ENCODE peak calls at places on chromosome 3, in six cellular contexts. F is PC-3; V is activated CD4-positive, alpha-beta T cell treated with anti-CD3 and anti-CD28 coated beads, Interleukin-2, amount 50 U/mL, for 24 hours; T is skeletal muscle cell; B is neural crest cell; E is fibroblast of the conjunctiva. L is an unnamed sample.

GRCh38 chr3:184377882-184378445 is at the start of gene THPO:
- DNase-seq in F (no peak), V (no peak), T (no peak), B (no peak), E (no peak), L (no peak)

GRCh38 chr3:34212671-34213070 is 414.2 kb downstream of the PDCD6IP start:
- DNase-seq in F (no peak), V (no peak), T (peak; percentile 78), B (no peak), E (peak; percentile 49), L (no peak)

GRCh38 chr3:184016820-184017671 is 638 bp downstream of the ABCC5 start:
- DNase-seq in F (peak; percentile 71), V (peak; percentile 17), T (no peak), B (peak; percentile 39), E (no peak), L (peak; percentile 67)

GRCh38 chr3:133987136-133987535 is 42.6 kb downstream of the SLCO2A1 start:
- DNase-seq in F (no peak), V (no peak), T (no peak), B (no peak), E (no peak), L (no peak)

GRCh38 chr3:197356741-197357140 is 58.3 kb upstream of the DLG1 start:
- DNase-seq in F (no peak), V (no peak), T (no peak), B (no peak), E (no peak), L (no peak)

GRCh38 chr3:13792512-13793347 is 87.1 kb downstream of the WNT7A start:
- DNase-seq in F (no peak), V (no peak), T (no peak), B (no peak), E (no peak), L (no peak)

GRCh38 chr3:58874248-58874741 is 175.5 kb downstream of the CFAP20DC start:
- DNase-seq in F (peak; percentile 84), V (no peak), T (no peak), B (no peak), E (no peak), L (peak; percentile 72)

GRCh38 chr3:135168822-135169221 is 373.8 kb downstream of the EPHB1 start:
- DNase-seq in F (no peak), V (no peak), T (no peak), B (no peak), E (no peak), L (no peak)

GRCh38 chr3:15810702-15811101 is 12.9 kb upstream of the ANKRD28 start:
- DNase-seq in F (no peak), V (no peak), T (no peak), B (no peak), E (no peak), L (no peak)

GRCh38 chr3:139288266-139288821 is 55.5 kb upstream of the MRPS22 start:
- DNase-seq in F (no peak), V (no peak), T (no peak), B (no peak), E (no peak), L (peak; percentile 34)

GRCh38 chr3:96970211-96970610 is 155.8 kb downstream of the EPHA6 start:
- DNase-seq in F (peak; percentile 59), V (no peak), T (no peak), B (no peak), E (peak; percentile 8), L (no peak)

GRCh38 chr3:8970971-8971589 is 7.8 kb upstream of the RAD18 start:
- DNase-seq in F (peak; percentile 86), V (peak; percentile 68), T (no peak), B (peak; percentile 80), E (peak; percentile 42), L (peak; percentile 62)

GRCh38 chr3:161393803-161394202 is 22.5 kb upstream of the SPTSSB start:
- DNase-seq in F (no peak), V (no peak), T (no peak), B (no peak), E (no peak), L (no peak)

GRCh38 chr3:13655074-13655913 is 106.4 kb downstream of the FBLN2 start:
- DNase-seq in F (peak; percentile 70), V (no peak), T (no peak), B (peak; percentile 84), E (no peak), L (peak; percentile 64)

GRCh38 chr3:188523291-188523690 is 369.3 kb downstream of the LPP start:
- DNase-seq in F (no peak), V (no peak), T (no peak), B (no peak), E (no peak), L (no peak)

GRCh38 chr3:73029321-73029796 is 32.1 kb upstream of the EBLN2 start:
- DNase-seq in F (peak; percentile 40), V (peak; percentile 5), T (peak; percentile 88), B (no peak), E (peak; percentile 52), L (peak; percentile 82)

GRCh38 chr3:78322780-78323179 is 1282.9 kb downstream of the ROBO2 start:
- DNase-seq in F (no peak), V (no peak), T (no peak), B (no peak), E (no peak), L (no peak)

GRCh38 chr3:72426618-72427397 is 421.4 kb downstream of the SHQ1 start:
- DNase-seq in F (no peak), V (no peak), T (no peak), B (no peak), E (no peak), L (no peak)

GRCh38 chr3:56799251-56799882 is 2.4 kb downstream of the ARHGEF3 start:
- DNase-seq in F (peak; percentile 88), V (no peak), T (no peak), B (no peak), E (peak; percentile 26), L (peak; percentile 72)

GRCh38 chr3:196889844-196890243 is 22.1 kb downstream of the SENP5 start:
- DNase-seq in F (no peak), V (no peak), T (no peak), B (no peak), E (no peak), L (no peak)

GRCh38 chr3:110381992-110382391 is 689.6 kb upstream of the NECTIN3 start:
- DNase-seq in F (peak; percentile 27), V (no peak), T (no peak), B (no peak), E (no peak), L (no peak)

GRCh38 chr3:80227216-80227615 is 459.4 kb upstream of the ROBO1 start:
- DNase-seq in F (peak; percentile 41), V (no peak), T (no peak), B (no peak), E (no peak), L (peak; percentile 55)

GRCh38 chr3:126419886-126420786 is 25.4 kb downstream of the CFAP100 start:
- DNase-seq in F (no peak), V (no peak), T (no peak), B (no peak), E (no peak), L (peak; percentile 17)